ENCODE peak calls at places on chromosome 7, in nine cellular contexts. One of them, this sample, is unnamed.

GRCh38 chr7:42843209-42843800 is 68.6 kb downstream of the C7orf25 start:
- DNase-seq in small intestine: peak; percentile 22
- DNase-seq in iPS-NIHi11: peak; percentile 57
- DNase-seq in naive thymus-derived CD4-positive, alpha-beta T cell: no peak
- DNase-seq in left colon: no peak
- DNase-seq in stimulated activated CD4-positive, alpha-beta T cell treated with anti-CD3 and anti-CD28 coated beads, Interleukin-15, amount 100 ng/mL, for 1 hour: no peak
- DNase-seq in GM12864: no peak
- DNase-seq in coronary artery: no peak
- DNase-seq in choroid plexus epithelial cell: peak; percentile 63
- DNase-seq in this sample: no peak

GRCh38 chr7:158646766-158647474 is 57.7 kb downstream of the NCAPG2 start:
- DNase-seq in small intestine: no peak
- DNase-seq in iPS-NIHi11: peak; percentile 61
- DNase-seq in naive thymus-derived CD4-positive, alpha-beta T cell: no peak
- DNase-seq in left colon: no peak
- DNase-seq in stimulated activated CD4-positive, alpha-beta T cell treated with anti-CD3 and anti-CD28 coated beads, Interleukin-15, amount 100 ng/mL, for 1 hour: no peak
- DNase-seq in GM12864: no peak
- DNase-seq in coronary artery: no peak
- DNase-seq in choroid plexus epithelial cell: peak; percentile 25
- DNase-seq in this sample: no peak

GRCh38 chr7:6271694-6272371 is 591 bp downstream of the CYTH3 start:
- DNase-seq in small intestine: peak; percentile 27
- DNase-seq in iPS-NIHi11: no peak
- DNase-seq in naive thymus-derived CD4-positive, alpha-beta T cell: peak; percentile 31
- DNase-seq in left colon: peak; percentile 31
- DNase-seq in stimulated activated CD4-positive, alpha-beta T cell treated with anti-CD3 and anti-CD28 coated beads, Interleukin-15, amount 100 ng/mL, for 1 hour: peak; percentile 2
- DNase-seq in GM12864: no peak
- DNase-seq in coronary artery: peak; percentile 79
- DNase-seq in choroid plexus epithelial cell: no peak
- DNase-seq in this sample: no peak

GRCh38 chr7:134058980-134059379 is 68.2 kb upstream of the LRGUK start:
- DNase-seq in small intestine: no peak
- DNase-seq in iPS-NIHi11: peak; percentile 32
- DNase-seq in naive thymus-derived CD4-positive, alpha-beta T cell: no peak
- DNase-seq in left colon: no peak
- DNase-seq in stimulated activated CD4-positive, alpha-beta T cell treated with anti-CD3 and anti-CD28 coated beads, Interleukin-15, amount 100 ng/mL, for 1 hour: no peak
- DNase-seq in GM12864: no peak
- DNase-seq in coronary artery: no peak
- DNase-seq in choroid plexus epithelial cell: peak; percentile 18
- DNase-seq in this sample: no peak

GRCh38 chr7:47449810-47450586 is 131.9 kb downstream of the TNS3 start:
- DNase-seq in small intestine: no peak
- DNase-seq in iPS-NIHi11: no peak
- DNase-seq in naive thymus-derived CD4-positive, alpha-beta T cell: no peak
- DNase-seq in left colon: no peak
- DNase-seq in stimulated activated CD4-positive, alpha-beta T cell treated with anti-CD3 and anti-CD28 coated beads, Interleukin-15, amount 100 ng/mL, for 1 hour: no peak
- DNase-seq in GM12864: no peak
- DNase-seq in coronary artery: peak; percentile 58
- DNase-seq in choroid plexus epithelial cell: peak; percentile 73
- DNase-seq in this sample: no peak

GRCh38 chr7:28483868-28484267 is 71.5 kb downstream of the CREB5 start:
- DNase-seq in small intestine: no peak
- DNase-seq in iPS-NIHi11: no peak
- DNase-seq in naive thymus-derived CD4-positive, alpha-beta T cell: no peak
- DNase-seq in left colon: no peak
- DNase-seq in stimulated activated CD4-positive, alpha-beta T cell treated with anti-CD3 and anti-CD28 coated beads, Interleukin-15, amount 100 ng/mL, for 1 hour: no peak
- DNase-seq in GM12864: no peak
- DNase-seq in coronary artery: no peak
- DNase-seq in choroid plexus epithelial cell: no peak
- DNase-seq in this sample: peak; percentile 48

GRCh38 chr7:71682841-71683341 is 550.9 kb downstream of the GALNT17 start:
- DNase-seq in small intestine: no peak
- DNase-seq in iPS-NIHi11: peak; percentile 60
- DNase-seq in naive thymus-derived CD4-positive, alpha-beta T cell: no peak
- DNase-seq in left colon: no peak
- DNase-seq in stimulated activated CD4-positive, alpha-beta T cell treated with anti-CD3 and anti-CD28 coated beads, Interleukin-15, amount 100 ng/mL, for 1 hour: no peak
- DNase-seq in GM12864: no peak
- DNase-seq in coronary artery: no peak
- DNase-seq in choroid plexus epithelial cell: no peak
- DNase-seq in this sample: no peak

GRCh38 chr7:38548605-38549004 is 82.6 kb downstream of the AMPH start:
- DNase-seq in small intestine: no peak
- DNase-seq in iPS-NIHi11: no peak
- DNase-seq in naive thymus-derived CD4-positive, alpha-beta T cell: no peak
- DNase-seq in left colon: peak; percentile 31
- DNase-seq in stimulated activated CD4-positive, alpha-beta T cell treated with anti-CD3 and anti-CD28 coated beads, Interleukin-15, amount 100 ng/mL, for 1 hour: no peak
- DNase-seq in GM12864: no peak
- DNase-seq in coronary artery: no peak
- DNase-seq in choroid plexus epithelial cell: no peak
- DNase-seq in this sample: no peak

GRCh38 chr7:33517191-33517590 is 387.8 kb downstream of the BBS9 start:
- DNase-seq in small intestine: no peak
- DNase-seq in iPS-NIHi11: no peak
- DNase-seq in naive thymus-derived CD4-positive, alpha-beta T cell: no peak
- DNase-seq in left colon: no peak
- DNase-seq in stimulated activated CD4-positive, alpha-beta T cell treated with anti-CD3 and anti-CD28 coated beads, Interleukin-15, amount 100 ng/mL, for 1 hour: no peak
- DNase-seq in GM12864: no peak
- DNase-seq in coronary artery: no peak
- DNase-seq in choroid plexus epithelial cell: no peak
- DNase-seq in this sample: no peak

GRCh38 chr7:96311967-96312366 is 9.9 kb downstream of the SLC25A13 start:
- DNase-seq in small intestine: peak; percentile 34
- DNase-seq in iPS-NIHi11: no peak
- DNase-seq in naive thymus-derived CD4-positive, alpha-beta T cell: no peak
- DNase-seq in left colon: no peak
- DNase-seq in stimulated activated CD4-positive, alpha-beta T cell treated with anti-CD3 and anti-CD28 coated beads, Interleukin-15, amount 100 ng/mL, for 1 hour: no peak
- DNase-seq in GM12864: no peak
- DNase-seq in coronary artery: no peak
- DNase-seq in choroid plexus epithelial cell: peak; percentile 82
- DNase-seq in this sample: no peak

GRCh38 chr7:54932818-54933543 is 85.8 kb upstream of the EGFR start:
- DNase-seq in small intestine: peak; percentile 53
- DNase-seq in iPS-NIHi11: peak; percentile 87
- DNase-seq in naive thymus-derived CD4-positive, alpha-beta T cell: no peak
- DNase-seq in left colon: peak; percentile 71
- DNase-seq in stimulated activated CD4-positive, alpha-beta T cell treated with anti-CD3 and anti-CD28 coated beads, Interleukin-15, amount 100 ng/mL, for 1 hour: no peak
- DNase-seq in GM12864: no peak
- DNase-seq in coronary artery: no peak
- DNase-seq in choroid plexus epithelial cell: peak; percentile 67
- DNase-seq in this sample: no peak

GRCh38 chr7:55074008-55074499 is 55.2 kb downstream of the EGFR start:
- DNase-seq in small intestine: peak; percentile 96
- DNase-seq in iPS-NIHi11: peak; percentile 62
- DNase-seq in naive thymus-derived CD4-positive, alpha-beta T cell: no peak
- DNase-seq in left colon: peak; percentile 95
- DNase-seq in stimulated activated CD4-positive, alpha-beta T cell treated with anti-CD3 and anti-CD28 coated beads, Interleukin-15, amount 100 ng/mL, for 1 hour: no peak
- DNase-seq in GM12864: peak; percentile 88
- DNase-seq in coronary artery: no peak
- DNase-seq in choroid plexus epithelial cell: peak; percentile 98
- DNase-seq in this sample: peak; percentile 88

GRCh38 chr7:155509725-155510551 is 36.4 kb downstream of the CNPY1 start:
- DNase-seq in small intestine: no peak
- DNase-seq in iPS-NIHi11: peak; percentile 64
- DNase-seq in naive thymus-derived CD4-positive, alpha-beta T cell: no peak
- DNase-seq in left colon: no peak
- DNase-seq in stimulated activated CD4-positive, alpha-beta T cell treated with anti-CD3 and anti-CD28 coated beads, Interleukin-15, amount 100 ng/mL, for 1 hour: no peak
- DNase-seq in GM12864: no peak
- DNase-seq in coronary artery: no peak
- DNase-seq in choroid plexus epithelial cell: no peak
- DNase-seq in this sample: no peak

GRCh38 chr7:139118234-139118802 is 8.8 kb upstream of the ZC3HAV1 start:
- DNase-seq in small intestine: peak; percentile 46
- DNase-seq in iPS-NIHi11: peak; percentile 24
- DNase-seq in naive thymus-derived CD4-positive, alpha-beta T cell: no peak
- DNase-seq in left colon: no peak
- DNase-seq in stimulated activated CD4-positive, alpha-beta T cell treated with anti-CD3 and anti-CD28 coated beads, Interleukin-15, amount 100 ng/mL, for 1 hour: no peak
- DNase-seq in GM12864: peak; percentile 79
- DNase-seq in coronary artery: no peak
- DNase-seq in choroid plexus epithelial cell: peak; percentile 65
- DNase-seq in this sample: no peak

GRCh38 chr7:41416208-41416595 is 286.7 kb downstream of the INHBA start:
- DNase-seq in small intestine: no peak
- DNase-seq in iPS-NIHi11: no peak
- DNase-seq in naive thymus-derived CD4-positive, alpha-beta T cell: no peak
- DNase-seq in left colon: no peak
- DNase-seq in stimulated activated CD4-positive, alpha-beta T cell treated with anti-CD3 and anti-CD28 coated beads, Interleukin-15, amount 100 ng/mL, for 1 hour: no peak
- DNase-seq in GM12864: no peak
- DNase-seq in coronary artery: no peak
- DNase-seq in choroid plexus epithelial cell: no peak
- DNase-seq in this sample: no peak

GRCh38 chr7:98922392-98923107 is 44.2 kb downstream of the TRRAP start:
- DNase-seq in small intestine: peak; percentile 7
- DNase-seq in iPS-NIHi11: no peak
- DNase-seq in naive thymus-derived CD4-positive, alpha-beta T cell: no peak
- DNase-seq in left colon: no peak
- DNase-seq in stimulated activated CD4-positive, alpha-beta T cell treated with anti-CD3 and anti-CD28 coated beads, Interleukin-15, amount 100 ng/mL, for 1 hour: no peak
- DNase-seq in GM12864: no peak
- DNase-seq in coronary artery: no peak
- DNase-seq in choroid plexus epithelial cell: peak; percentile 97
- DNase-seq in this sample: no peak

GRCh38 chr7:101315336-101315735 is 6.3 kb downstream of the IFT22 start:
- DNase-seq in small intestine: peak; percentile 58
- DNase-seq in iPS-NIHi11: peak; percentile 54
- DNase-seq in naive thymus-derived CD4-positive, alpha-beta T cell: peak; percentile 48
- DNase-seq in left colon: no peak
- DNase-seq in stimulated activated CD4-positive, alpha-beta T cell treated with anti-CD3 and anti-CD28 coated beads, Interleukin-15, amount 100 ng/mL, for 1 hour: no peak
- DNase-seq in GM12864: peak; percentile 29
- DNase-seq in coronary artery: no peak
- DNase-seq in choroid plexus epithelial cell: peak; percentile 77
- DNase-seq in this sample: no peak

GRCh38 chr7:98745722-98746318 is 124.0 kb downstream of the TMEM130 start:
- DNase-seq in small intestine: peak; percentile 66
- DNase-seq in iPS-NIHi11: peak; percentile 89
- DNase-seq in naive thymus-derived CD4-positive, alpha-beta T cell: peak; percentile 70
- DNase-seq in left colon: peak; percentile 40
- DNase-seq in stimulated activated CD4-positive, alpha-beta T cell treated with anti-CD3 and anti-CD28 coated beads, Interleukin-15, amount 100 ng/mL, for 1 hour: peak; percentile 45
- DNase-seq in GM12864: peak; percentile 34
- DNase-seq in coronary artery: no peak
- DNase-seq in choroid plexus epithelial cell: peak; percentile 42
- DNase-seq in this sample: peak; percentile 5

GRCh38 chr7:30159698-30160143 is 24.9 kb downstream of the MTURN start:
- DNase-seq in small intestine: peak; percentile 41
- DNase-seq in iPS-NIHi11: peak; percentile 33
- DNase-seq in naive thymus-derived CD4-positive, alpha-beta T cell: no peak
- DNase-seq in left colon: peak; percentile 50
- DNase-seq in stimulated activated CD4-positive, alpha-beta T cell treated with anti-CD3 and anti-CD28 coated beads, Interleukin-15, amount 100 ng/mL, for 1 hour: no peak
- DNase-seq in GM12864: no peak
- DNase-seq in coronary artery: no peak
- DNase-seq in choroid plexus epithelial cell: peak; percentile 66
- DNase-seq in this sample: no peak

GRCh38 chr7:110600983-110601382 is 489.9 kb upstream of the LRRN3 start:
- DNase-seq in small intestine: no peak
- DNase-seq in iPS-NIHi11: no peak
- DNase-seq in naive thymus-derived CD4-positive, alpha-beta T cell: no peak
- DNase-seq in left colon: no peak
- DNase-seq in stimulated activated CD4-positive, alpha-beta T cell treated with anti-CD3 and anti-CD28 coated beads, Interleukin-15, amount 100 ng/mL, for 1 hour: no peak
- DNase-seq in GM12864: no peak
- DNase-seq in coronary artery: no peak
- DNase-seq in choroid plexus epithelial cell: no peak
- DNase-seq in this sample: no peak

GRCh38 chr7:154871483-154871882 is 131.4 kb downstream of the PAXIP1 start:
- DNase-seq in small intestine: no peak
- DNase-seq in iPS-NIHi11: no peak
- DNase-seq in naive thymus-derived CD4-positive, alpha-beta T cell: no peak
- DNase-seq in left colon: no peak
- DNase-seq in stimulated activated CD4-positive, alpha-beta T cell treated with anti-CD3 and anti-CD28 coated beads, Interleukin-15, amount 100 ng/mL, for 1 hour: no peak
- DNase-seq in GM12864: no peak
- DNase-seq in coronary artery: no peak
- DNase-seq in choroid plexus epithelial cell: no peak
- DNase-seq in this sample: no peak

GRCh38 chr7:95365151-95365550 is 31.0 kb downstream of the PON3 start:
- DNase-seq in small intestine: no peak
- DNase-seq in iPS-NIHi11: no peak
- DNase-seq in naive thymus-derived CD4-positive, alpha-beta T cell: no peak
- DNase-seq in left colon: no peak
- DNase-seq in stimulated activated CD4-positive, alpha-beta T cell treated with anti-CD3 and anti-CD28 coated beads, Interleukin-15, amount 100 ng/mL, for 1 hour: no peak
- DNase-seq in GM12864: no peak
- DNase-seq in coronary artery: no peak
- DNase-seq in choroid plexus epithelial cell: no peak
- DNase-seq in this sample: no peak

GRCh38 chr7:47400741-47401206 is 181.1 kb downstream of the TNS3 start:
- DNase-seq in small intestine: no peak
- DNase-seq in iPS-NIHi11: no peak
- DNase-seq in naive thymus-derived CD4-positive, alpha-beta T cell: no peak
- DNase-seq in left colon: peak; percentile 17
- DNase-seq in stimulated activated CD4-positive, alpha-beta T cell treated with anti-CD3 and anti-CD28 coated beads, Interleukin-15, amount 100 ng/mL, for 1 hour: no peak
- DNase-seq in GM12864: no peak
- DNase-seq in coronary artery: peak; percentile 45
- DNase-seq in choroid plexus epithelial cell: no peak
- DNase-seq in this sample: no peak

GRCh38 chr7:151017953-151018420 is 6.3 kb downstream of the ATG9B start:
- DNase-seq in small intestine: peak; percentile 34
- DNase-seq in iPS-NIHi11: peak; percentile 84
- DNase-seq in naive thymus-derived CD4-positive, alpha-beta T cell: peak; percentile 86
- DNase-seq in left colon: no peak
- DNase-seq in stimulated activated CD4-positive, alpha-beta T cell treated with anti-CD3 and anti-CD28 coated beads, Interleukin-15, amount 100 ng/mL, for 1 hour: peak; percentile 63
- DNase-seq in GM12864: no peak
- DNase-seq in coronary artery: no peak
- DNase-seq in choroid plexus epithelial cell: peak; percentile 57
- DNase-seq in this sample: no peak

GRCh38 chr7:42580061-42580460 is 331.8 kb downstream of the C7orf25 start:
- DNase-seq in small intestine: no peak
- DNase-seq in iPS-NIHi11: no peak
- DNase-seq in naive thymus-derived CD4-positive, alpha-beta T cell: no peak
- DNase-seq in left colon: no peak
- DNase-seq in stimulated activated CD4-positive, alpha-beta T cell treated with anti-CD3 and anti-CD28 coated beads, Interleukin-15, amount 100 ng/mL, for 1 hour: no peak
- DNase-seq in GM12864: no peak
- DNase-seq in coronary artery: no peak
- DNase-seq in choroid plexus epithelial cell: no peak
- DNase-seq in this sample: no peak

GRCh38 chr7:12244129-12244528 is 33.0 kb downstream of the TMEM106B start:
- DNase-seq in small intestine: peak; percentile 45
- DNase-seq in iPS-NIHi11: peak; percentile 44
- DNase-seq in naive thymus-derived CD4-positive, alpha-beta T cell: no peak
- DNase-seq in left colon: peak; percentile 27
- DNase-seq in stimulated activated CD4-positive, alpha-beta T cell treated with anti-CD3 and anti-CD28 coated beads, Interleukin-15, amount 100 ng/mL, for 1 hour: no peak
- DNase-seq in GM12864: no peak
- DNase-seq in coronary artery: no peak
- DNase-seq in choroid plexus epithelial cell: peak; percentile 43
- DNase-seq in this sample: no peak

This sample was measured in HS-27A.